ENCODE peak calls at places on chromosomes 12 and 14, in ten cellular contexts. F is AG04450, D is WERI-Rb-1, Q is cardiac muscle cell, A is kidney epithelial cell, Z is choroid plexus epithelial cell, C is lower leg skin, S is astrocyte of the spinal cord, U is tibial artery, Y is thyroid gland. E is an unnamed sample.

GRCh38 chr12:103800252-103800771 is 40.7 kb downstream of the NT5DC3 start:
- DNase-seq in D (no peak), Z (peak), F (peak), C (no peak), A (no peak), U (peak), Q (peak), S (peak), Y (peak), E (no peak)

GRCh38 chr12:92360543-92360942 is 214.9 kb upstream of the BTG1 start:
- DNase-seq in Y (no peak), C (no peak), D (no peak), F (no peak), S (no peak), Q (no peak), U (no peak), A (no peak), Z (peak), E (no peak)

GRCh38 chr12:108312885-108313203 is 26.3 kb downstream of the CMKLR1 start:
- DNase-seq in Q (peak), Z (no peak), Y (peak), S (no peak), A (no peak), C (no peak), F (no peak), U (peak), D (no peak), E (no peak)

GRCh38 chr14:73879027-73879426 is 7.6 kb upstream of the ZNF410 start:
- DNase-seq in Q (no peak), S (no peak), F (no peak), Y (no peak), Z (peak), U (no peak), A (no peak), D (no peak), C (no peak), E (no peak)

GRCh38 chr12:88015825-88016224 is 13.4 kb downstream of the C12orf50 start:
- DNase-seq in U (no peak), F (no peak), Q (no peak), S (no peak), A (no peak), C (no peak), D (no peak), Y (no peak), Z (no peak), E (no peak)

GRCh38 chr12:93122569-93123091 is 193.5 kb upstream of the EEA1 start:
- DNase-seq in Y (no peak), U (no peak), Q (no peak), A (peak), C (no peak), D (no peak), Z (no peak), S (no peak), F (no peak), E (no peak)

GRCh38 chr12:68919581-68920239 is 13.3 kb downstream of the CPM start:
- DNase-seq in Y (no peak), Z (no peak), C (no peak), D (no peak), F (no peak), U (no peak), A (no peak), Q (no peak), S (no peak), E (no peak)

GRCh38 chr12:122495258-122495657 is 5.5 kb downstream of the ZCCHC8 start:
- DNase-seq in C (no peak), Y (no peak), D (no peak), U (no peak), A (no peak), Z (no peak), Q (no peak), S (no peak), F (no peak), E (no peak)

GRCh38 chr12:74941678-74942077 is 268.0 kb downstream of the KCNC2 start:
- DNase-seq in C (no peak), S (no peak), U (no peak), A (no peak), F (no peak), Z (no peak), D (no peak), Q (no peak), Y (no peak), E (no peak)

GRCh38 chr14:21917699-21918436 is 244.2 kb upstream of the OR4E1 start:
- DNase-seq in F (peak), S (peak), D (peak), Q (peak), U (no peak), C (no peak), A (peak), Z (peak), Y (peak), E (no peak)

GRCh38 chr12:42156232-42156631 is 11.6 kb upstream of the GXYLT1 start:
- DNase-seq in A (peak), C (no peak), U (no peak), Y (no peak), F (no peak), Z (no peak), Q (no peak), S (no peak), D (no peak), E (no peak)

DNA sequence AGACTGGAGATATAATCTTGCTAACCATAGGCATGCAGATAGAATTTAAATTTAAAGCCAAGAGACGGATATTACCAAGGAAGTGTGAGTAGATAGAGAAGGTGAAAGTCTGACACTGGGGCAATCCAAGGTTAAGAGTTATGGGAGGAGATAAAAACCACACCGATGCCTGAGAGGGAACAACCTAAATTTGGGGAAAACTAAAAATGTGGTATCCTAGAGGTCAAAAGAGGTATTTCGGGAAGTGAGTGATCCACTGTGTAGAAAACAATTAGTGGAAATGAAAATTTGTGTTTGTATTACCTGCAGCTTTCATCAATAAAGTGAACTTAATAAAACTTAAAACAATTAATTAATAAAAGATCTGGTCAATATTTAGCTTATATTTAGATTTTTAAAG is 269.0 kb upstream of the RPL10L start:
- DNase-seq in A (no peak), Y (no peak), Z (no peak), U (no peak), C (no peak), S (no peak), F (no peak), D (no peak), Q (no peak), E (no peak)
- TF ChIP-seq CTCF in A (no peak), Y (no peak), Z (no peak), U (no peak), C (no peak), S (no peak), F (no peak), D (no peak), Q (no peak), E (no peak)

GRCh38 chr14:92316116-92316515 is 6.8 kb upstream of the SLC24A4 start:
- DNase-seq in Y (no peak), F (no peak), A (no peak), U (no peak), Z (no peak), C (no peak), Q (no peak), D (no peak), S (no peak), E (no peak)

GRCh38 chr14:92317511-92317910 is 5.5 kb upstream of the SLC24A4 start:
- DNase-seq in D (peak), F (no peak), C (no peak), Z (peak), A (no peak), Y (no peak), S (no peak), U (no peak), Q (no peak), E (no peak)

GRCh38 chr14:92314182-92314581 is 8.8 kb upstream of the SLC24A4 start:
- DNase-seq in F (no peak), U (no peak), Q (no peak), D (no peak), Z (no peak), A (no peak), S (no peak), C (no peak), Y (no peak), E (no peak)

GRCh38 chr14:92316937-92317336 is 6.0 kb upstream of the SLC24A4 start:
- DNase-seq in D (no peak), S (no peak), F (no peak), Y (no peak), C (no peak), A (no peak), U (no peak), Q (no peak), Z (no peak), E (no peak)

GRCh38 chr14:92315050-92315785 is 7.7 kb upstream of the SLC24A4 start:
- DNase-seq in D (no peak), Z (no peak), C (no peak), F (no peak), Q (no peak), U (no peak), Y (no peak), S (no peak), A (no peak), E (no peak)
- TF ChIP-seq CTCF in D (peak), Z (no peak), C (no peak), F (no peak), Q (no peak), U (no peak), Y (no peak), S (no peak), A (no peak), E (no peak)

DNA sequence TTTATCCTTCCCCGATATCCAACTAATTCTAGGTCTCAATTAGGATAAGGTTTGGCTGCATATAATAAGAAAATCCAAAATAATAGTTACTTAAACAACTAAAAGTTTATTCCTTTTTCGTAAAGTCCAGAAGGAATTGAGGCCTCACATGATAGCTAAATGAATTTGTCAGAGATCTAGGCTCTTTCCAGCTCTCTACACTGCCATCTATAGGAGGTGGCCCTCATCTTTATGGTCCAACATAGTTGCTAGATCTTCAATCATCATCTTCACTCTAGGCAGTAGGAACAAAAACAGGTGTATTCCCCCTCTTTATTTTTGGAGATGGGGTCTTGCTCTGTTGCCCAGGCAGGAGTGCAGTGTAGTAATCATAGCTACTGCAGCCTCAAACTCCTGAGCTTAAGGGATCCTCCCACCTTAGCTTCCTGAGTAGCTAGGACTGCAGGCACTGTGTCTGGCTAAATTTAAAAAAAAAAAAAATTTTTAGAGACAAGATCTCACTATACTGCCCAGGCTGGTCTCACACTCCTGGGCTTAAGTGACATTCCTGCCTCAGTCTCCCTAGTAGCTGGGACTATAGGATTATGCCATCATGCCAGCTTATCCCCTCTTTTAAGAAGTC is 46.5 kb upstream of the SAV1 start:
- DNase-seq in F (no peak), S (peak), D (no peak), Z (peak), C (no peak), Q (peak), Y (no peak), U (no peak), A (no peak), E (no peak)
- TF ChIP-seq CTCF in F (peak), S (peak), D (peak), Z (peak), C (no peak), Q (peak), Y (no peak), U (peak), A (peak), E (peak)

GRCh38 chr14:88562532-88562830 is 356 bp upstream of the ZC3H14 start:
- DNase-seq in Y (no peak), U (no peak), A (no peak), F (no peak), D (no peak), Z (no peak), S (no peak), C (no peak), Q (no peak), E (no peak)
- TF ChIP-seq CTCF in Y (no peak), U (no peak), A (no peak), F (no peak), D (no peak), Z (no peak), S (no peak), C (no peak), Q (no peak), E (no peak)

GRCh38 chr12:1073652-1074051 is 82.6 kb downstream of the ERC1 start:
- DNase-seq in C (no peak), D (no peak), U (no peak), S (no peak), Y (no peak), Z (peak), A (no peak), F (no peak), Q (no peak), E (no peak)

GRCh38 chr12:1083086-1083887 is 92.3 kb downstream of the ERC1 start:
- DNase-seq in C (no peak), F (no peak), Y (no peak), U (no peak), S (peak), Z (peak), D (no peak), A (no peak), Q (peak), E (no peak)

GRCh38 chr12:1077036-1077803 is 86.2 kb downstream of the ERC1 start:
- DNase-seq in S (no peak), C (no peak), U (no peak), Q (no peak), Y (no peak), A (no peak), D (no peak), Z (no peak), F (no peak), E (no peak)

GRCh38 chr12:1080520-1081223 is 89.6 kb downstream of the ERC1 start:
- DNase-seq in F (no peak), C (no peak), A (no peak), Y (no peak), Z (no peak), S (no peak), U (no peak), Q (no peak), D (no peak), E (no peak)

DNA sequence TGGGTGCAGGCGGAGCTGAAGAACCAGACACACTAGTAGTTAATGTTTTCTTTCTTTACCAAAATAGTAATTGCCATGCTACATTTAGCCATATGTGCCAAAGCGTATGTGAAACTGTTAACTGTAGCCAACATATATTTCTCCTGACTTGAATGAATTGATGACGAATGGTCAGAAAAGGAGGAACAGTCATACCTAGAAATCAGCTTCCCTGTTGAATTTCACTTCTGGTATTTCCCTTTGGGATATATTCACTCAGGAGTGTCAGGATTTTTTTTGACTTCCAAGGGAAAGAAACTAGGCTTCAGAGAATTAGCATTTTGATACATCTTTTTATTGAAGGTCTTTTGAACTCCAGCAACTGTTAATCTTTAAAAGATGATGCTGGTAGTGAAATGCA is 87.0 kb downstream of the ERC1 start:
- DNase-seq in D (no peak), Q (no peak), C (no peak), A (no peak), Z (no peak), U (no peak), F (no peak), S (no peak), Y (no peak), E (no peak)
- TF ChIP-seq CTCF in D (no peak), Q (no peak), C (no peak), A (no peak), Z (no peak), U (no peak), F (no peak), S (no peak), Y (no peak), E (no peak)

DNA sequence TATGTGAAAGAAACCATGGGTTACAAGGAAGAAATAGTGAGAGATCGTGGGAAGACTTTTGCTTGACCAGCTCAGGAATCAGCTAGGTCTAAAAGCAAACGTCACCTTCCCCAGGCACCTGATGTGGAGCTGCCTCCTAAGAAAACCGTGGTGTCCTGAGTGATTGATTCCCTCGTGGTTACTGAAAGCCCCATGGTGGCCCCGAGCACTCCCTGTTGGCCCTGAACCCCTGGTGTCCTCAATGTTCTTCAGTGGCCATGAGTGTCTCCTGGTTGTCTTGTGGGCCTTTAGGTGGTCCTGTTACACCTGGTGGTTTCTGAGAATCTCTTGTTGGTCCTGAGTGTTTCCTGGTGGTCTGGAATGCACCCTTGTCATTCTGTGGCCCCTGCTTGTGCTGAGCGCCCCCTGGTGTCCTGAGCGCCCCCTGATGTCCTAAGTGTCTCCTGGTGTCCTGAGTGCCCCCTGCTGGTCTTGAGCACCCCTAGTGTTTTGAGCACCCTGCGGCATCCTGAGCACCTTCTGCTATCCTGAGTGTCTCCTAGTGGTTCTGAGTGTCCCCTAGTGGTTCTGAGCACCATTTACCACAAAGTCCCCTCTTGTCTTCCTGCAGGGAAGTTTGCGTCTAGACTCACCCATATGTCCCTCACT is 518.7 kb downstream of the TMEM121 start:
- DNase-seq in Z (no peak), A (no peak), Y (peak), Q (no peak), U (no peak), C (no peak), S (no peak), F (no peak), D (peak), E (no peak)
- TF ChIP-seq CTCF in Z (no peak), A (no peak), Y (no peak), Q (no peak), U (peak), C (no peak), S (no peak), F (no peak), D (peak), E (peak)

DNA sequence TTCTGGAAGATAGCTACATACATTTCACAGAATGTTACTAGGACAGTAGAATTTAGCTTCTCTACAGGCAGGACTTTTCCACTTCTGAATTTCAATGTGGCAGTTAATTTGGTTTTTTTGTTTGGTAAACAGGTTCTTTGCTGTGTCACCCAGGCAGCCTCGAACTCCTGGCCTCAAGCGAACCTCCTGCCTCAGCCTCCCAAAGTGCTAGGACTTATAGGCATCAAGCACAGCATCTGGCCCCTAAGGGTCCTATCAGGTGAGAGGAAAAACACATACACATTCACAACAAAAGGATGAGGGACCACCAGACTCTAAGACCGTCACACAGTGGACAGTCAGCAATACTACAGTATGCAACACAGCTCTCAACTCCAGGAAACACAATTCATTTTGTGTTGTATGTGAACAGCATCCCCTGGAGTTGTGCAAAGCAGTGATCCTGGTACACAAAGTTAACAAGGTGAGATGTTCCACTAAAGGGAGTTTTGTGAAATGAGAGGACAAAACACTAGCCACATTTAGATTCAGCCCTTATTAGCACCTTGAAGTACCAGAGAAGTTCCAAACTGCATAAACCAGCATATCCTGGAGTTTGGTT is 6.9 kb downstream of the ATP2B1 start:
- DNase-seq in D (no peak), F (no peak), S (no peak), U (no peak), C (no peak), Y (no peak), A (no peak), Q (no peak), Z (no peak), E (no peak)
- TF ChIP-seq CTCF in D (no peak), F (no peak), S (no peak), U (no peak), C (no peak), Y (no peak), A (no peak), Q (peak), Z (no peak), E (no peak)

E was measured in D721Med.